ENCODE peak calls at places on chromosome 22, in six cellular contexts. T is keratinocyte; K is fibroblast of lung; S is activated gamma-delta T cell treated with Interleukin-2 at 50 U/mL for 16 hours; O is activated naive CD8-positive, alpha-beta T cell treated with anti-CD3 and anti-CD28 coated beads, Interleukin-2, amount 50 U/mL, for 24 hours; F is activated CD4-positive, alpha-beta T cell treated with anti-CD3 and anti-CD28 coated beads for 24 hours. U is an unnamed sample.

GRCh38 chr22:42788021-42788420 is 67.4 kb upstream of the A4GALT start:
- DNase-seq in O (no peak), T (no peak), F (no peak), S (no peak), K (no peak), U (no peak)

GRCh38 chr22:43066844-43067385 is 22.3 kb downstream of the TTLL1 start:
- DNase-seq in F (no peak), K (peak; percentile 69), S (no peak), T (no peak), O (no peak), U (peak; percentile 89)

GRCh38 chr22:28882545-28882877 is 861 bp upstream of the ZNRF3 start:
- DNase-seq in F (no peak), O (peak; percentile 27), T (no peak), K (peak; percentile 23), S (no peak), U (peak; percentile 25)

GRCh38 chr22:29870574-29870973 is 12.4 kb upstream of the MTMR3 start:
- DNase-seq in F (no peak), S (peak; percentile 5), K (peak; percentile 48), T (peak; percentile 25), O (no peak), U (no peak)

GRCh38 chr22:45844949-45845613 is 131.9 kb downstream of the WNT7B start:
- DNase-seq in O (no peak), F (no peak), T (no peak), K (peak; percentile 55), S (no peak), U (no peak)

GRCh38 chr22:43890901-43891331 is 897 bp downstream of the PNPLA5 start:
- DNase-seq in K (peak; percentile 20), S (no peak), F (no peak), O (no peak), T (no peak), U (no peak)

GRCh38 chr22:19598054-19598855 is 74.0 kb upstream of the CLDN5 start:
- DNase-seq in K (no peak), T (no peak), S (peak; percentile 17), O (no peak), F (no peak), U (no peak)

GRCh38 chr22:48968201-48968959 is 859.3 kb downstream of the BRD1 start:
- DNase-seq in O (no peak), T (no peak), K (no peak), F (no peak), S (no peak), U (no peak)

GRCh38 chr22:37127350-37127878 is 17.9 kb upstream of the TMPRSS6 start:
- DNase-seq in O (no peak), K (no peak), F (no peak), S (no peak), T (no peak), U (no peak)

GRCh38 chr22:40449676-40450035 is 79.3 kb downstream of the SGSM3 start:
- DNase-seq in O (no peak), K (peak; percentile 77), F (no peak), S (no peak), T (no peak), U (peak; percentile 71)

GRCh38 chr22:32218470-32218869 is 13.6 kb upstream of the RFPL2 start:
- DNase-seq in F (no peak), K (no peak), O (no peak), S (no peak), T (no peak), U (peak; percentile 2)

GRCh38 chr22:43825651-43826050 is 13.5 kb upstream of the EFCAB6 start:
- DNase-seq in T (no peak), K (no peak), S (no peak), F (no peak), O (no peak), U (no peak)

GRCh38 chr22:40183029-40183581 is 5.4 kb downstream of the TNRC6B start:
- DNase-seq in S (no peak), T (no peak), O (no peak), F (no peak), K (peak; percentile 92), U (peak; percentile 96)

GRCh38 chr22:36486619-36487384 is 5.4 kb upstream of the TXN2 start:
- DNase-seq in T (no peak), S (peak; percentile 65), F (peak; percentile 57), O (peak; percentile 68), K (peak; percentile 47), U (peak; percentile 74)

GRCh38 chr22:17369553-17370035 is 334 bp downstream of the CECR2 start:
- DNase-seq in T (no peak), K (no peak), O (peak; percentile 30), S (peak; percentile 8), F (no peak), U (no peak)

GRCh38 chr22:50688448-50688847 is 15.8 kb downstream of the SHANK3 start:
- DNase-seq in F (no peak), K (no peak), O (no peak), T (no peak), S (no peak), U (no peak)

GRCh38 chr22:41040483-41040882 is 51.9 kb upstream of the EP300 start:
- DNase-seq in O (no peak), T (no peak), S (no peak), K (no peak), F (no peak), U (no peak)

GRCh38 chr22:19871023-19871844 is 16.6 kb upstream of the GNB1L start:
- DNase-seq in F (no peak), T (no peak), O (no peak), K (no peak), S (peak; percentile 3), U (no peak)

GRCh38 chr22:47626428-47627390 is 864.3 kb downstream of the TBC1D22A start:
- DNase-seq in S (no peak), O (no peak), K (no peak), T (no peak), F (no peak), U (no peak)

GRCh38 chr22:49543876-49544275 is 283.8 kb downstream of the BRD1 start:
- DNase-seq in K (no peak), O (no peak), F (no peak), T (no peak), S (no peak), U (no peak)

GRCh38 chr22:49847751-49848689 is 5.6 kb upstream of the ZBED4 start:
- DNase-seq in K (no peak), O (no peak), T (no peak), F (no peak), S (no peak), U (peak; percentile 13)

GRCh38 chr22:50274311-50274710 is 4.1 kb upstream of the MAPK11 start:
- DNase-seq in S (peak; percentile 30), O (peak; percentile 45), F (no peak), K (peak; percentile 59), T (no peak), U (peak; percentile 62)

GRCh38 chr22:24247564-24248344 is 2.9 kb upstream of the GGT5 start:
- DNase-seq in K (peak; percentile 93), F (no peak), T (peak; percentile 13), O (peak; percentile 60), S (peak; percentile 51), U (peak; percentile 98)

GRCh38 chr22:20783844-20784723 is 10.2 kb downstream of the SERPIND1 start:
- DNase-seq in O (peak; percentile 33), S (peak; percentile 38), K (peak; percentile 64), T (peak; percentile 32), F (peak; percentile 31), U (peak; percentile 74)

GRCh38 chr22:35561796-35562526 is 21.3 kb downstream of the RASD2 start:
- DNase-seq in K (peak; percentile 91), T (no peak), F (no peak), O (peak; percentile 22), S (no peak), U (peak; percentile 46)

GRCh38 chr22:43066134-43066533 is 23.1 kb downstream of the TTLL1 start:
- DNase-seq in K (no peak), S (no peak), F (no peak), T (no peak), O (no peak), U (no peak)

GRCh38 chr22:29030618-29031235 is 30.9 kb downstream of the C22orf31 start:
- DNase-seq in O (peak; percentile 37), S (no peak), T (no peak), K (peak; percentile 94), F (no peak), U (peak; percentile 83)

GRCh38 chr22:25404923-25405853 is 159.3 kb upstream of the GRK3 start:
- DNase-seq in K (peak; percentile 72), O (peak; percentile 77), S (peak; percentile 48), F (peak; percentile 49), T (no peak), U (peak; percentile 74)

GRCh38 chr22:35560824-35561223 is 20.2 kb downstream of the RASD2 start:
- DNase-seq in K (no peak), F (no peak), O (no peak), T (no peak), S (no peak), U (no peak)

GRCh38 chr22:37906364-37907008 is 389 bp downstream of the MICALL1 start:
- DNase-seq in F (no peak), K (no peak), T (no peak), O (peak; percentile 48), S (peak; percentile 33), U (no peak)

GRCh38 chr22:32411388-32411787 is 659 bp downstream of the RTCB start:
- DNase-seq in F (no peak), K (peak; percentile 52), O (no peak), S (no peak), T (no peak), U (peak; percentile 31)

U was measured in fibroblast of villous mesenchyme.